ENCODE peak calls at places on chromosomes 3 and 15, in seven cellular contexts. One of them, this sample, is unnamed.

GRCh38 chr15:31278056-31278445 is 48.6 kb upstream of the KLF13 start:
- DNase-seq in naive thymus-derived CD4-positive, alpha-beta T cell: no peak
- DNase-seq in epithelial cell of esophagus: no peak
- DNase-seq in hippocampal formation: no peak
- DNase-seq in WTC11: peak
- DNase-seq in Daoy: no peak
- DNase-seq in NCI-H774: no peak
- DNase-seq in this sample: no peak

GRCh38 chr3:141740349-141740748 is 2.3 kb downstream of the RNF7 start:
- DNase-seq in naive thymus-derived CD4-positive, alpha-beta T cell: no peak
- DNase-seq in NCI-H774: no peak
- DNase-seq in hippocampal formation: no peak
- DNase-seq in WTC11: no peak
- DNase-seq in Daoy: no peak
- DNase-seq in epithelial cell of esophagus: no peak
- DNase-seq in this sample: no peak

GRCh38 chr3:116038968-116039950 is 406.0 kb downstream of the LSAMP start:
- DNase-seq in NCI-H774: no peak
- DNase-seq in hippocampal formation: peak
- DNase-seq in WTC11: no peak
- DNase-seq in Daoy: no peak
- DNase-seq in epithelial cell of esophagus: peak
- DNase-seq in naive thymus-derived CD4-positive, alpha-beta T cell: no peak
- DNase-seq in this sample: no peak

GRCh38 chr3:42190701-42191442 is 75.1 kb downstream of the CCK start:
- DNase-seq in NCI-H774: peak
- DNase-seq in Daoy: peak
- DNase-seq in epithelial cell of esophagus: peak
- DNase-seq in naive thymus-derived CD4-positive, alpha-beta T cell: peak
- DNase-seq in WTC11: peak
- DNase-seq in hippocampal formation: peak
- DNase-seq in this sample: no peak

GRCh38 chr3:144643778-144644191 is 672.2 kb downstream of the DIPK2A start:
- DNase-seq in hippocampal formation: peak
- DNase-seq in epithelial cell of esophagus: no peak
- DNase-seq in WTC11: no peak
- DNase-seq in NCI-H774: no peak
- DNase-seq in naive thymus-derived CD4-positive, alpha-beta T cell: no peak
- DNase-seq in Daoy: no peak
- DNase-seq in this sample: no peak

GRCh38 chr3:133570139-133570936 is 3.1 kb upstream of the CDV3 start:
- DNase-seq in hippocampal formation: no peak
- DNase-seq in NCI-H774: no peak
- DNase-seq in epithelial cell of esophagus: peak
- DNase-seq in Daoy: peak
- DNase-seq in WTC11: no peak
- DNase-seq in naive thymus-derived CD4-positive, alpha-beta T cell: no peak
- DNase-seq in this sample: no peak

GRCh38 chr3:167066977-167067843 is 312.9 kb downstream of the ZBBX start:
- DNase-seq in WTC11: no peak
- DNase-seq in Daoy: no peak
- DNase-seq in NCI-H774: peak
- DNase-seq in hippocampal formation: no peak
- DNase-seq in epithelial cell of esophagus: no peak
- DNase-seq in naive thymus-derived CD4-positive, alpha-beta T cell: no peak
- DNase-seq in this sample: no peak

GRCh38 chr3:13107661-13108060 is 34.4 kb upstream of the IQSEC1 start:
- DNase-seq in naive thymus-derived CD4-positive, alpha-beta T cell: no peak
- DNase-seq in NCI-H774: no peak
- DNase-seq in WTC11: peak
- DNase-seq in Daoy: no peak
- DNase-seq in epithelial cell of esophagus: no peak
- DNase-seq in hippocampal formation: no peak
- DNase-seq in this sample: no peak

GRCh38 chr15:31273258-31273941 is 53.2 kb upstream of the KLF13 start:
- DNase-seq in naive thymus-derived CD4-positive, alpha-beta T cell: no peak
- DNase-seq in WTC11: peak
- DNase-seq in NCI-H774: no peak
- DNase-seq in epithelial cell of esophagus: no peak
- DNase-seq in Daoy: no peak
- DNase-seq in hippocampal formation: no peak
- DNase-seq in this sample: no peak

GRCh38 chr3:188124184-188124583 is 29.8 kb upstream of the LPP start:
- DNase-seq in epithelial cell of esophagus: peak
- DNase-seq in naive thymus-derived CD4-positive, alpha-beta T cell: no peak
- DNase-seq in hippocampal formation: no peak
- DNase-seq in WTC11: no peak
- DNase-seq in Daoy: no peak
- DNase-seq in NCI-H774: no peak
- DNase-seq in this sample: peak

GRCh38 chr3:109943181-109943580 is 605.8 kb upstream of the DPPA4 start:
- DNase-seq in WTC11: no peak
- DNase-seq in epithelial cell of esophagus: no peak
- DNase-seq in NCI-H774: no peak
- DNase-seq in naive thymus-derived CD4-positive, alpha-beta T cell: no peak
- DNase-seq in Daoy: no peak
- DNase-seq in hippocampal formation: no peak
- DNase-seq in this sample: no peak

GRCh38 chr3:63228677-63229076 is 49.4 kb upstream of the SYNPR start:
- DNase-seq in NCI-H774: peak
- DNase-seq in Daoy: peak
- DNase-seq in hippocampal formation: peak
- DNase-seq in naive thymus-derived CD4-positive, alpha-beta T cell: no peak
- DNase-seq in epithelial cell of esophagus: peak
- DNase-seq in WTC11: peak
- DNase-seq in this sample: no peak

GRCh38 chr15:93001156-93001555 is 87.9 kb downstream of the RGMA start:
- DNase-seq in hippocampal formation: no peak
- DNase-seq in NCI-H774: no peak
- DNase-seq in naive thymus-derived CD4-positive, alpha-beta T cell: no peak
- DNase-seq in epithelial cell of esophagus: no peak
- DNase-seq in WTC11: no peak
- DNase-seq in Daoy: no peak
- DNase-seq in this sample: no peak

GRCh38 chr3:8453153-8453552 is 48.5 kb upstream of the LMCD1 start:
- DNase-seq in Daoy: no peak
- DNase-seq in naive thymus-derived CD4-positive, alpha-beta T cell: no peak
- DNase-seq in hippocampal formation: no peak
- DNase-seq in NCI-H774: no peak
- DNase-seq in epithelial cell of esophagus: no peak
- DNase-seq in WTC11: no peak
- DNase-seq in this sample: no peak

GRCh38 chr15:41838400-41838897 is at the start of gene PLA2G4B:
- DNase-seq in WTC11: no peak
- DNase-seq in epithelial cell of esophagus: peak
- DNase-seq in hippocampal formation: no peak
- DNase-seq in naive thymus-derived CD4-positive, alpha-beta T cell: no peak
- DNase-seq in Daoy: no peak
- DNase-seq in NCI-H774: no peak
- DNase-seq in this sample: peak

GRCh38 chr3:46910166-46910760 is 32.7 kb downstream of the PTH1R start:
- DNase-seq in WTC11: no peak
- DNase-seq in naive thymus-derived CD4-positive, alpha-beta T cell: no peak
- DNase-seq in Daoy: no peak
- DNase-seq in hippocampal formation: no peak
- DNase-seq in epithelial cell of esophagus: no peak
- DNase-seq in NCI-H774: no peak
- DNase-seq in this sample: no peak

GRCh38 chr15:63971427-63971805 is 74.9 kb downstream of the DAPK2 start:
- DNase-seq in epithelial cell of esophagus: no peak
- DNase-seq in NCI-H774: no peak
- DNase-seq in Daoy: no peak
- DNase-seq in hippocampal formation: no peak
- DNase-seq in naive thymus-derived CD4-positive, alpha-beta T cell: no peak
- DNase-seq in WTC11: peak
- DNase-seq in this sample: no peak

GRCh38 chr3:37028329-37028728 is 35.0 kb downstream of the MLH1 start:
- DNase-seq in epithelial cell of esophagus: no peak
- DNase-seq in naive thymus-derived CD4-positive, alpha-beta T cell: no peak
- DNase-seq in hippocampal formation: no peak
- DNase-seq in WTC11: no peak
- DNase-seq in NCI-H774: no peak
- DNase-seq in Daoy: no peak
- DNase-seq in this sample: no peak

GRCh38 chr3:10142707-10143560 is 1.4 kb downstream of the VHL start:
- DNase-seq in NCI-H774: no peak
- DNase-seq in Daoy: no peak
- DNase-seq in WTC11: no peak
- DNase-seq in hippocampal formation: no peak
- DNase-seq in epithelial cell of esophagus: peak
- DNase-seq in naive thymus-derived CD4-positive, alpha-beta T cell: no peak
- DNase-seq in this sample: no peak